ENCODE peak calls at places on chromosomes 4 and X, in four cellular contexts. V is sigmoid colon, W is upper lobe of left lung, T is small intestine. X is an unnamed sample.

GRCh38 chr4:142044271-142044670 is 407.9 kb downstream of the IL15 start:
- DNase-seq in W (no peak), T (no peak), V (no peak), X (no peak)

GRCh38 chrX:107559506-107559905 is 68.8 kb upstream of the PRPS1 start:
- DNase-seq in T (no peak), W (no peak), V (no peak), X (no peak)

GRCh38 chr4:650951-651883 is 22.9 kb downstream of the ATP5ME start:
- DNase-seq in W (no peak), T (no peak), V (no peak), X (no peak)

GRCh38 chr4:76055005-76055404 is 19.1 kb upstream of the CXCL11 start:
- DNase-seq in T (peak), W (no peak), V (no peak), X (no peak)

GRCh38 chr4:4763815-4764202 is 95.7 kb upstream of the MSX1 start:
- DNase-seq in V (no peak), T (no peak), W (no peak), X (no peak)

GRCh38 chr4:69858683-69859082 is 1.3 kb downstream of the SULT1E1 start:
- DNase-seq in W (no peak), T (peak), V (no peak), X (no peak)

GRCh38 chr4:183348706-183349659 is 26.8 kb upstream of the CLDN24 start:
- DNase-seq in W (peak), T (no peak), V (no peak), X (no peak)

GRCh38 chr4:107131295-107131694 is 95.2 kb upstream of the DKK2 start:
- DNase-seq in V (no peak), T (no peak), W (no peak), X (no peak)

GRCh38 chr4:133641191-133641590 is 492.1 kb downstream of the PCDH10 start:
- DNase-seq in V (no peak), W (no peak), T (no peak), X (no peak)

GRCh38 chrX:43860646-43861370 is 21.4 kb downstream of the MAOB start:
- DNase-seq in W (no peak), V (no peak), T (peak), X (no peak)

GRCh38 chr4:185833055-185833598 is 21.1 kb upstream of the SORBS2 start:
- DNase-seq in V (no peak), W (no peak), T (peak), X (no peak)

GRCh38 chr4:21191304-21191703 is 491.0 kb downstream of the PACRGL start:
- DNase-seq in T (no peak), V (no peak), W (no peak), X (no peak)

GRCh38 chrX:136629084-136629750 is 18.7 kb upstream of the CD40LG start:
- DNase-seq in T (no peak), W (no peak), V (no peak), X (no peak)

GRCh38 chr4:44760142-44760898 is 34.0 kb upstream of the GNPDA2 start:
- DNase-seq in T (peak), V (no peak), W (no peak), X (no peak)

GRCh38 chr4:18020671-18021469 is 685 bp downstream of the LCORL start:
- DNase-seq in T (peak), V (peak), W (peak), X (peak)

GRCh38 chrX:21412883-21413282 is 38.7 kb downstream of the CNKSR2 start:
- DNase-seq in T (no peak), W (no peak), V (no peak), X (no peak)

GRCh38 chr4:139950568-139950967 is 203.4 kb downstream of the MAML3 start:
- DNase-seq in V (no peak), T (peak), W (peak), X (no peak)

GRCh38 chr4:74006009-74006476 is 7.6 kb upstream of the CXCL5 start:
- DNase-seq in T (no peak), W (no peak), V (no peak), X (no peak)

GRCh38 chr4:155271557-155271956 is 63.1 kb downstream of the NPY2R start:
- DNase-seq in T (no peak), V (no peak), W (no peak), X (no peak)

GRCh38 chr4:41095973-41096372 is 118.4 kb downstream of the APBB2 start:
- DNase-seq in T (no peak), V (no peak), W (no peak), X (no peak)

GRCh38 chr4:112546476-112546875 is 30.5 kb upstream of the NEUROG2 start:
- DNase-seq in W (no peak), T (no peak), V (no peak), X (no peak)

GRCh38 chr4:89617256-89617655 is 219.7 kb downstream of the SNCA start:
- DNase-seq in T (no peak), V (no peak), W (no peak), X (no peak)

GRCh38 chrX:155888139-155888538 is 7.0 kb downstream of the VAMP7 start:
- DNase-seq in V (no peak), W (no peak), T (no peak), X (no peak)

GRCh38 chr4:74418063-74418670 is 26.8 kb upstream of the AREG start:
- DNase-seq in V (no peak), W (no peak), T (peak), X (no peak)

GRCh38 chrX:122303761-122304160 is 880.3 kb upstream of the GRIA3 start:
- DNase-seq in T (no peak), W (no peak), V (no peak), X (no peak)

GRCh38 chr4:158209825-158210807 is at the start of gene TMEM144:
- DNase-seq in T (peak), V (peak), W (peak), X (peak)

GRCh38 chrX:24858004-24858746 is 157.6 kb downstream of the ARX start:
- DNase-seq in V (no peak), W (no peak), T (no peak), X (no peak)

DNA sequence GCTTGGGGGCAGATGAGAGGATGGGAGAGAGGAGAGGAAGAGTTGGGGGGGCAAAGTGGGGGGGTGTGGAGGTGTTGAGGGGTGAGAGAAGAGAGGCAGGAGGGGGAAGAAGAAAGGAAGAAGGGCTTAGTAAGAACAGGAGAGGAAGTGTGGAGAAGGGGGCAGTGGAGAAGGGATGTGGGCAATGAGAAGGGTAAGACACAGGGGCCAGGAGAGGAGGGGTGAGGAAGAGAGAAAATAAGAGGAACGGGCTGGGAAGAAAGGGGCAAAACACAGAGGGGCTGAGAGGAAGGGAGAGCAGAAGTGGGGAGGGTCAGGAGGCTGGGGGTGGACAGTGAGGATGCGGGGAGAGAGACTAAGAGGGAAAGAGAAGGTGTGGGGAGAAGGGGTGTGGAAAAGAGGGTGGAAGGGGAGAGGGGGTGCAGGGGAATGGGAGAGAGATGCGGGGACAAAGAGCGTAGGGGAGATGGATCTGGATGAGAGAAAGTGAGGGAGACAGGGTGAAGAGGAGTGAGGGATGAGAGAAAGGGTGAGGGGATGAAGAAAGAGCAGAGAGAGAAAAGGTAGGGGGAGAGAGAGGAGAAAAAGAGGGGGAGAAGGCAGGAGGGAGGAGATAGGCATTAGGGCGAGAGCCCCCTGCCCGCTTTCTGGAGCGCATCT is 12.9 kb downstream of the SH3KBP1 start:
- DNase-seq in W (no peak), V (no peak), T (no peak), X (no peak)
- H3K27ac ChIP-seq in W (no peak), V (no peak), T (no peak), X (no peak)

DNA sequence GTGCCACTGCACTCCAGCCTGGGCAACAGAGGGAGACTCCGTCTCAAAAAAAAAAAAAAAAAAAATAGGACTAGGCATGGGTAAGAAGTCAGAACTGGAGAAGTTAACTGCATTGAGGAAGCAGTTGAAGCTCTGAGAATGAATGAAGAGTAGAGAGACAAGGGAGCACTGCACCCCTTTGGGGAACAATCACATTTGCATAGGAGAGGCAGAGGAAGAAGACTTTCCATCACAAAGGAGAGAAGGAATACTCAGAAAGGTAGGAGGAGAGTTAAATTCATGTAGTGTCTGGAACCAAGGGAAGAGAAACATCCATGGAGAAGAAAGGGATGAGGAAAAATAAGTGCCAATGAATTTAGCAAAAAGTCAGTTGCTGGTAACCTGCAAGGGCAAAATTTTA is 72.4 kb downstream of the GPC3 start:
- DNase-seq in V (no peak), W (no peak), T (no peak), X (no peak)
- H3K27ac ChIP-seq in V (no peak), W (no peak), T (no peak), X (no peak)

DNA sequence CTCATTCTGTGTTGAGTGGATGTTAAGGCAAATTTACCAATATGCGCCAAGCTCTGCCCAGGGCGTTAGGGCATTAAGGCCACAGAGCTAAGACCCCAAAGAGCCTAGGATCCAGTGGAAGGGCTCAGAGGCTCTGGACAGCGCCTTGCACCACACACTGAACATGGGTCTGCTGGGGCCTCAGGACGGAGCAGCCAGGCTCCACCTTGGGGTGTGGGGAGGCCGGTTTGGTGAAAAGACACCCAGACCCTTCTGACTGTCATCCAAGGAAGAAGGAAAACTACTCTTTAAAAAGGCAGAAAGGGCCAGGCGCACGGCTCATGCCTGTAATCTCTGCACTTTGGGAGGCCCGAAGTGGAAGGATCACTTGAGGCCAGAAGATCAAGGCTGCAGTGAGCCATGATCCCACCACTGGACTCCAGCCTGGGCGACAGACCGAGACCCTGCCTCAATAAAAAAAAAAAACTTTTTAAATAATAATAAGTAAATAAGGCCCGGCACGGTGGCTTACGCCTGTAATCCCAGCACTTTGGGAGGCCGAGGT is 1.3 kb upstream of the MRFAP1 start:
- DNase-seq in T (no peak), W (no peak), V (no peak), X (peak)
- H3K27ac ChIP-seq in T (no peak), W (no peak), V (no peak), X (no peak)

GRCh38 chr4:70997068-70997467 is 3.6 kb downstream of the DCK start:
- DNase-seq in T (no peak), W (no peak), V (no peak), X (no peak)
- H3K27ac ChIP-seq in T (no peak), W (no peak), V (no peak), X (no peak)

GRCh38 chr4:101784957-101785356 is 5.6 kb upstream of the BANK1 start:
- DNase-seq in V (no peak), W (no peak), T (no peak), X (no peak)

GRCh38 chr4:101791189-101791572 is 651 bp downstream of the BANK1 start:
- DNase-seq in V (no peak), W (peak), T (peak), X (no peak)

GRCh38 chr4:101790521-101791188 is at the start of gene BANK1:
- DNase-seq in V (no peak), T (peak), W (peak), X (no peak)

GRCh38 chr4:101785476-101785875 is 5.1 kb upstream of the BANK1 start:
- DNase-seq in V (no peak), T (peak), W (no peak), X (no peak)

DNA sequence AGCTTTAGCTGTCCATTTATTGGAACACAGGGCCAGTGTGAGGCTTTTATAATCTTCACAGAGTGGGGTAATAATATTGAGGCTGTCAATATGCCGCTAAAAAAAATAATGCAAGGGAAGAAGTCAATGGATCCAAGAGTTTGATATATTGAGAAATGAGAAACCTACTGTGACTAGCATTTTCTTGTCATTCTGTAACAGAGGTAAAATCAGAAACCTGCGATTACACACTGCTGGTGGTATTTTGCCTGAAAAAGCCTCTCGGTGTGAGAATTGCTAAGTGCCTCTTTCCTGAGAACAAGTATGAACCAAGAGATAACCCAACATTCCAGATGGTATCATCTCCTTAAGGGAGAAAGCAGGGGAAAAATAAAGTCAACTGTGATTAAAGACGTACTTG is 2.6 kb upstream of the BANK1 start:
- DNase-seq in W (no peak), V (no peak), T (no peak), X (no peak)
- H3K27ac ChIP-seq in W (no peak), V (no peak), T (no peak), X (no peak)

GRCh38 chr4:165986956-165987698 is 114.1 kb downstream of the TLL1 start:
- DNase-seq in V (no peak), W (no peak), T (no peak), X (no peak)
- H3K27ac ChIP-seq in V (no peak), W (no peak), T (no peak), X (no peak)

DNA sequence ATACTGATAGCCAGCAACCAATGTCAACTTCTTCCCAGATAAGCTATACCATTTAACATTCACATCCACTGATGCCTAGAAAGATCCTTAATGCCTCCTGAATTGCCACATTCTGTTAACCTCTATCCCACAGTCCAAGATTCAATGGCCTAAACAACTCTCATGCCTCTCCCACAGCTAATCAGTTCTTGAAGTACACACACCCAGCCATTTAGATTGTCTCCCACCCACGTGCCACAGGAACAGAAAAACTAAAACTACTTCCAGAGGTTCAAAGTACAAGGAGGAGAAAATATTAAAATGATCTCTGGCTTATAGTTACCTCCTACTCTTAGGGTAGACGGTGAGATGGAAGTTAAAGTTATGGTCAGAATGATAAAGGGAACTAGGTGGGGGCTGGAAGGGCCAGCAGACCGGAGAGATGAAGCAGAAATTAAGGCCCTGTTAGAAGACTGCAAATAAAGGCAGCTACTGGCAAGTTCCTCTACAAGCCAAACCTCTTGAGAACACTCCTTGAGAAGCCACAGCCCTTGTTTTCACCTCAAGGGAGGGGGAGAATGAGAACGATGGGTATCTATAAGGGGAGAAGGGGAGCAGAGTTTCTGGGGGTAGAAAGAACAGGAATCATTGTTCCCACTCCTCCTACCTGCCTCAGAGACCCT is 5.3 kb downstream of the MED14 start:
- DNase-seq in V (no peak), W (no peak), T (peak), X (no peak)
- H3K27ac ChIP-seq in V (no peak), W (no peak), T (peak), X (no peak)

DNA sequence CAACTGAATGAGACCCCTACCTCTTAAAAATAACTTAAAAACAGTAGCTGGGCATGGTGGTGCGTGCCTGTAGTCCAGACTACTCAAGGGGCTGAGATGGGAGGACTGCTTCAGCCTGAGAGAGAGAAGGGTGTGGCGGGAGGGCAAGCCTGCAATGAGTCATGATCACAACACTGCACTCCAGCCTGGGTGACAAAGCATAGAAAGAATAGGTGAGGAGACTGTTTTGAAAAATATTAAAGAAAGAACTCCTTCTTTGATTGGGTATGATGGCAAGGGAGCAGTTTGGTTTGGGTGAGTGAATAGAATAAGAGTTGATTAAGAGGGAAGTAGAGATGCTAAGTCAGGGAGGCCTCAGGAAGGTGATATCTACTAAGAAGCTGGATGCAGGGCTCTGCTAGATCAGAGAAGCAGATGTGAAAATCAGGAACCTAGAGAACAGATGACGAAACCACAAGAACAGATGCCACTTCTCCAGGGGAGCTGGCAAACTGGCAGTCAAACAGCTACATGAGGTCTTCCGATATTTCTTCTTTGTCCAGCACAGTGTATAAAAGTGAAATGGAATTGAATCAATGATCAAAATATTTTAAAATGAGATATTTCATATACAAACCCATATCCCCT is 318.6 kb downstream of the OPHN1 start:
- DNase-seq in T (peak), V (no peak), W (no peak), X (no peak)
- H3K27ac ChIP-seq in T (no peak), V (no peak), W (no peak), X (no peak)

GRCh38 chr4:78642934-78643333 is 91.4 kb downstream of the ANXA3 start:
- DNase-seq in T (peak), V (no peak), W (no peak), X (no peak)

GRCh38 chr4:78647272-78647671 is 95.7 kb downstream of the ANXA3 start:
- DNase-seq in T (peak), V (no peak), W (no peak), X (no peak)

GRCh38 chr4:78645853-78646757 is 94.5 kb downstream of the ANXA3 start:
- DNase-seq in W (peak), V (peak), T (peak), X (peak)

GRCh38 chr4:78644744-78645330 is 93.3 kb downstream of the ANXA3 start:
- DNase-seq in T (peak), W (peak), V (peak), X (no peak)

GRCh38 chr4:78644063-78644691 is 92.6 kb downstream of the ANXA3 start:
- DNase-seq in T (no peak), W (no peak), V (no peak), X (no peak)
- H3K27ac ChIP-seq in T (no peak), W (no peak), V (no peak), X (no peak)

X was measured in breast epithelium.